ENCODE peak calls at places on chromosomes 3 and 15, in five cellular contexts. T is omental fat pad, L is glutamatergic neuron, X is cardiac muscle cell, P is WTC11. F is an unnamed sample.

GRCh38 chr15:97893988-97894387 is 66.5 kb upstream of the ARRDC4 start:
- DNase-seq in T (no peak), L (no peak), X (no peak), P (no peak), F (no peak)

GRCh38 chr3:8560608-8561007 is 59.0 kb downstream of the LMCD1 start:
- DNase-seq in T (no peak), L (no peak), X (no peak), P (no peak), F (no peak)

GRCh38 chr3:156211583-156211982 is 91.2 kb downstream of the KCNAB1 start:
- DNase-seq in T (no peak), L (no peak), X (no peak), P (no peak), F (no peak)

GRCh38 chr15:29225534-29226224 is 43.9 kb downstream of the NSMCE3 start:
- DNase-seq in T (no peak), L (no peak), X (no peak), P (no peak), F (peak; percentile 73)

GRCh38 chr15:39025331-39025730 is 460.7 kb upstream of the RASGRP1 start:
- DNase-seq in T (no peak), L (no peak), X (no peak), P (no peak), F (no peak)

GRCh38 chr3:72343078-72343477 is 505.2 kb downstream of the SHQ1 start:
- DNase-seq in T (no peak), L (no peak), X (no peak), P (no peak), F (no peak)

GRCh38 chr3:141000027-141000663 is 51.0 kb upstream of the SPSB4 start:
- DNase-seq in T (no peak), L (peak; percentile 79), X (peak; percentile 82), P (peak; percentile 77), F (peak; percentile 88)

GRCh38 chr3:122960652-122961051 is 66.9 kb downstream of the SEMA5B start:
- DNase-seq in T (no peak), L (no peak), X (no peak), P (no peak), F (no peak)

GRCh38 chr3:184015381-184016019 is 2.2 kb downstream of the ABCC5 start:
- DNase-seq in T (no peak), L (no peak), X (peak; percentile 79), P (no peak), F (no peak)

GRCh38 chr15:85684174-85684710 is 110.5 kb downstream of the KLHL25 start:
- DNase-seq in T (no peak), L (no peak), X (no peak), P (no peak), F (no peak)

GRCh38 chr15:100765458-100766224 is 114.0 kb upstream of the ALDH1A3 start:
- DNase-seq in T (no peak), L (no peak), X (no peak), P (peak; percentile 5), F (peak; percentile 83)

GRCh38 chr15:69729167-69729748 is 276.6 kb downstream of the RPLP1 start:
- DNase-seq in T (peak; percentile 56), L (peak; percentile 56), X (peak; percentile 24), P (peak; percentile 67), F (no peak)

GRCh38 chr3:101509811-101510210 is 3.2 kb downstream of the SENP7 start:
- DNase-seq in T (no peak), L (no peak), X (no peak), P (no peak), F (no peak)

DNA sequence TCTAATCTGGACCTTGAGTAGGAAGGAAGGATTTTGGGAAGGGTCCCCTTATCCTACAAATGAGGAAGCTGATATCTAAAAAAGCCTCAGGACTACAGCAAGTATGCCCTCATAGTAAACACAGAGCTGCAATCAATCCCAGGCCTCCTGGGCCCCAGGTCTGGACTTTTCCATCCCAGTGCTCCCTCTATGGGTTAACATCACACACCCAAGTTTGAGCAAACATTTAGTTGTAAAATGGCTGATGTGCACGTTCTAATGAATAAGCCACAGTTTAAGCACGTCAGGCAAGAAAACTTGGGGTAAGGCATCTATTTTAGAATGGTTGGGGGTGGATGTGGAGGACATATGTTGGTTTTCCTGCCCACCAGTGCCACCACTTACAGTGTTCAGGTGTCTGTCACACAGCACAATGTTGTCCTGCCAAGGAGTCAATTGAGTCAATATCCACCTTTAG is 44.3 kb upstream of the UBE2E1 start:
- DNase-seq in T (no peak), L (no peak), X (peak; percentile 49), P (no peak), F (no peak)
- TF ChIP-seq CTCF in T (no peak), L (no peak), X (peak; percentile 54), P (no peak), F (peak; percentile 42)

GRCh38 chr15:89693696-89694095 is 3.1 kb downstream of the WDR93 start:
- DNase-seq in T (no peak), L (no peak), X (no peak), P (no peak), F (no peak)
- TF ChIP-seq CTCF in T (no peak), L (no peak), X (no peak), P (no peak), F (no peak)

DNA sequence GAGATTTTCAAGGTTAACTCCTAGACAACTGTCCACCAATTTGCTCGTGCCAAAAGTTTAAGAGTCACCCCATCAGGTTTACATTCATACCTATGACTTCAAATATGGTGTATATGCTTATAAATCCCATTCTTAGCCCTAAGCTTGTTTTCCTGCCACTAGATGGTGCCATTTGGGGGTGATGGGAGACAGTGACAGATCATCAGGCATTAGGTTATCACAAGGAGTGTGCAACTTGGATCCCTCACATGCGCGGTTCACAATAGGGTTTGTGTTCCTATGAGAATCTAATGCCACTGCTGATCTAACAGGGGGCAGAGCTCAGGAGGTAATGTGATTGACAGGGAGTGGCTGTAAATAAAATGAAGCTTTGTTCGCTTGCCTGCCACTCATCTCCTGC is 182.7 kb downstream of the CNTN6 start:
- DNase-seq in T (no peak), L (peak; percentile 27), X (peak; percentile 10), P (no peak), F (no peak)
- TF ChIP-seq CTCF in T (no peak), L (peak; percentile 34), X (no peak), P (no peak), F (peak; percentile 31)

GRCh38 chr15:95765161-95765560 is 565.3 kb upstream of the NR2F2 start:
- DNase-seq in T (no peak), L (no peak), X (no peak), P (no peak), F (no peak)
- TF ChIP-seq CTCF in T (no peak), L (no peak), X (no peak), P (no peak), F (no peak)

GRCh38 chr3:151316267-151316991 is at the start of gene GPR87:
- DNase-seq in T (no peak), L (no peak), X (no peak), P (no peak), F (no peak)

GRCh38 chr3:151314132-151314531 is 2.5 kb downstream of the GPR87 start:
- DNase-seq in T (no peak), L (no peak), X (no peak), P (no peak), F (no peak)

GRCh38 chr3:151314593-151314992 is 2.0 kb downstream of the GPR87 start:
- DNase-seq in T (no peak), L (no peak), X (no peak), P (no peak), F (no peak)

GRCh38 chr3:151315136-151315535 is 1.5 kb downstream of the GPR87 start:
- DNase-seq in T (no peak), L (no peak), X (no peak), P (no peak), F (no peak)

DNA sequence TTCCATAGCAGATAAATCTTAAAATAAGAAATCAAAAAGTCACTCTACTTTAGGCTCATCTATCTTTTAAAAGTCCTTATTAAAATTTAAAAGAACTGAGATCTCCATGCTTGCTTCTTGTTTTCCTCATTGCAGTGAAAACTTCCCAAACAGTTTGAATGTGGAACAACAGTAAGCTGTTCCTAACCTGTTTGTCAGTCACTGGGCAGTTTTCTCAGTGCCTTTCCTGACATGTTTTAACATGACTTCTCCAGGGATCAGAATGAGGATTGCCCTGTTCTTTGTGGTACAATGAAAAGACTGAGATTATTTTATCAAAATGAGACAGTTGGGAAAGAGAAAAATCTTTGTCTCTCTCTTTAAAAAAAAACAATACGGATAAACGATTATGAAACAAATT is 774 bp downstream of the GPR87 start:
- DNase-seq in T (no peak), L (no peak), X (no peak), P (no peak), F (no peak)
- TF ChIP-seq CTCF in T (no peak), L (no peak), X (no peak), P (no peak), F (no peak)

GRCh38 chr3:127831723-127832172 is 9.4 kb upstream of the MGLL start:
- DNase-seq in T (no peak), L (peak; percentile 58), X (peak; percentile 63), P (peak; percentile 77), F (no peak)
- TF ChIP-seq CTCF in T (peak; percentile 16), L (peak; percentile 69), X (peak; percentile 67), P (peak; percentile 90), F (peak; percentile 52)

DNA sequence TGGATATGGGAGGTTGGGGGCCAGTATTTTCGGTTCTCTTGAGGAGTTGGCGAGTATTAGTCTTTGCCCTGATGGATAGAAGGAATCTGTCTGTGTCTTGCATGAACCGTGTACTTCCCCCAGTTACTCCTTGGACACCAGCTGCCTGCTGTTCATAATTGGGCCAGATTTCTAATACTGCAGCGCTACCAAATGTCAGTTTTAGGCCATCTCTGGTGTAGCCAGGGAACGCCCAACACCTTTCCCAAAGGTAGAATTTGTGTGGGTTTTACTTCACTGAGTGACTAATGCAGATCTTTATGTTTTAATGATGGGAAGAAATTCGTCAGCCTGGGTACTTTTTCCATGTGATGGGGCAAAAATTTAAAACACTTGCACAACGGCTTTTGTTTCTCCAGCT is 18.4 kb downstream of the FLNB start:
- DNase-seq in T (no peak), L (no peak), X (no peak), P (no peak), F (no peak)
- TF ChIP-seq CTCF in T (no peak), L (no peak), X (no peak), P (no peak), F (no peak)

GRCh38 chr15:82585072-82585471 is 44.8 kb upstream of the RPS17 start:
- DNase-seq in T (no peak), L (no peak), X (peak; percentile 17), P (no peak), F (no peak)
- TF ChIP-seq CTCF in T (no peak), L (no peak), X (peak; percentile 32), P (no peak), F (no peak)

GRCh38 chr3:41602121-41602520 is 359.8 kb downstream of the ULK4 start:
- DNase-seq in T (no peak), L (no peak), X (no peak), P (no peak), F (no peak)
- TF ChIP-seq CTCF in T (no peak), L (no peak), X (no peak), P (no peak), F (no peak)